ENCODE peak calls at places on chromosomes 11 and 22, in nine cellular contexts. One of them, this sample, is unnamed.

GRCh38 chr11:117969160-117969991 is 16.8 kb upstream of the IL10RA start:
- DNase-seq in prostate gland: no peak
- DNase-seq in chondrocyte: no peak
- DNase-seq in GM12878: no peak
- DNase-seq in fibroblast of lung: no peak
- DNase-seq in left ventricle myocardium inferior: no peak
- DNase-seq in upper lobe of right lung: no peak
- DNase-seq in IMR-90: no peak
- DNase-seq in cardiac fibroblast: no peak
- DNase-seq in this sample: no peak

GRCh38 chr11:73072935-73073481 is 69.1 kb downstream of the FCHSD2 start:
- DNase-seq in upper lobe of right lung: no peak
- DNase-seq in prostate gland: peak; percentile 22
- DNase-seq in IMR-90: peak; percentile 12
- DNase-seq in chondrocyte: no peak
- DNase-seq in fibroblast of lung: peak; percentile 41
- DNase-seq in left ventricle myocardium inferior: no peak
- DNase-seq in GM12878: peak; percentile 72
- DNase-seq in cardiac fibroblast: peak; percentile 65
- DNase-seq in this sample: no peak

GRCh38 chr22:27990879-27991278 is 71.8 kb upstream of the PITPNB start:
- DNase-seq in chondrocyte: peak; percentile 80
- DNase-seq in cardiac fibroblast: peak; percentile 58
- DNase-seq in GM12878: no peak
- DNase-seq in upper lobe of right lung: no peak
- DNase-seq in IMR-90: peak; percentile 8
- DNase-seq in prostate gland: no peak
- DNase-seq in fibroblast of lung: peak; percentile 49
- DNase-seq in left ventricle myocardium inferior: peak; percentile 81
- DNase-seq in this sample: no peak

GRCh38 chr11:66981976-66982578 is 7.0 kb downstream of the C11orf86 start:
- DNase-seq in fibroblast of lung: peak; percentile 84
- DNase-seq in chondrocyte: no peak
- DNase-seq in GM12878: no peak
- DNase-seq in prostate gland: peak; percentile 73
- DNase-seq in upper lobe of right lung: peak; percentile 78
- DNase-seq in cardiac fibroblast: peak; percentile 85
- DNase-seq in left ventricle myocardium inferior: peak; percentile 89
- DNase-seq in IMR-90: peak; percentile 91
- DNase-seq in this sample: peak; percentile 61

GRCh38 chr22:44782286-44782830 is 30.0 kb downstream of the ARHGAP8 start:
- DNase-seq in prostate gland: peak; percentile 19
- DNase-seq in IMR-90: no peak
- DNase-seq in fibroblast of lung: peak; percentile 24
- DNase-seq in GM12878: no peak
- DNase-seq in chondrocyte: no peak
- DNase-seq in cardiac fibroblast: peak; percentile 49
- DNase-seq in upper lobe of right lung: no peak
- DNase-seq in left ventricle myocardium inferior: no peak
- DNase-seq in this sample: no peak

GRCh38 chr11:100863080-100863581 is 176.0 kb downstream of the ARHGAP42 start:
- DNase-seq in GM12878: peak; percentile 49
- DNase-seq in prostate gland: no peak
- DNase-seq in chondrocyte: no peak
- DNase-seq in left ventricle myocardium inferior: no peak
- DNase-seq in IMR-90: peak; percentile 95
- DNase-seq in upper lobe of right lung: no peak
- DNase-seq in cardiac fibroblast: peak; percentile 85
- DNase-seq in fibroblast of lung: peak; percentile 78
- DNase-seq in this sample: peak; percentile 97

GRCh38 chr11:78244546-78245315 is 56.0 kb downstream of the USP35 start:
- DNase-seq in IMR-90: no peak
- DNase-seq in cardiac fibroblast: peak; percentile 67
- DNase-seq in prostate gland: no peak
- DNase-seq in GM12878: no peak
- DNase-seq in left ventricle myocardium inferior: no peak
- DNase-seq in fibroblast of lung: no peak
- DNase-seq in upper lobe of right lung: no peak
- DNase-seq in chondrocyte: no peak
- DNase-seq in this sample: no peak

GRCh38 chr22:25928038-25928437 is 186.1 kb downstream of the MYO18B start:
- DNase-seq in fibroblast of lung: no peak
- DNase-seq in IMR-90: no peak
- DNase-seq in left ventricle myocardium inferior: no peak
- DNase-seq in GM12878: no peak
- DNase-seq in prostate gland: no peak
- DNase-seq in cardiac fibroblast: no peak
- DNase-seq in upper lobe of right lung: no peak
- DNase-seq in chondrocyte: no peak
- DNase-seq in this sample: no peak

GRCh38 chr11:11978792-11979486 is 29.5 kb downstream of the DKK3 start:
- DNase-seq in GM12878: no peak
- DNase-seq in prostate gland: no peak
- DNase-seq in left ventricle myocardium inferior: peak; percentile 92
- DNase-seq in chondrocyte: no peak
- DNase-seq in IMR-90: peak; percentile 80
- DNase-seq in fibroblast of lung: peak; percentile 71
- DNase-seq in cardiac fibroblast: peak; percentile 95
- DNase-seq in upper lobe of right lung: peak; percentile 65
- DNase-seq in this sample: no peak

GRCh38 chr22:44594951-44595350 is 96.9 kb upstream of the RTL6 start:
- DNase-seq in fibroblast of lung: no peak
- DNase-seq in IMR-90: peak; percentile 8
- DNase-seq in upper lobe of right lung: no peak
- DNase-seq in prostate gland: no peak
- DNase-seq in chondrocyte: no peak
- DNase-seq in left ventricle myocardium inferior: no peak
- DNase-seq in cardiac fibroblast: no peak
- DNase-seq in GM12878: no peak
- DNase-seq in this sample: no peak

GRCh38 chr11:47980093-47980906 is at the start of gene PTPRJ:
- DNase-seq in chondrocyte: peak; percentile 93
- DNase-seq in cardiac fibroblast: peak; percentile 65
- DNase-seq in fibroblast of lung: peak; percentile 24
- DNase-seq in prostate gland: peak; percentile 66
- DNase-seq in left ventricle myocardium inferior: peak; percentile 50
- DNase-seq in GM12878: no peak
- DNase-seq in IMR-90: peak; percentile 48
- DNase-seq in upper lobe of right lung: peak; percentile 83
- DNase-seq in this sample: no peak

GRCh38 chr11:2206291-2206690 is 34.7 kb upstream of the TH start:
- DNase-seq in left ventricle myocardium inferior: peak; percentile 2
- DNase-seq in GM12878: no peak
- DNase-seq in prostate gland: no peak
- DNase-seq in cardiac fibroblast: no peak
- DNase-seq in fibroblast of lung: no peak
- DNase-seq in chondrocyte: peak; percentile 54
- DNase-seq in upper lobe of right lung: no peak
- DNase-seq in IMR-90: no peak
- DNase-seq in this sample: no peak
- TF ChIP-seq CTCF in left ventricle myocardium inferior: no peak
- TF ChIP-seq CTCF in GM12878: no peak
- TF ChIP-seq CTCF in prostate gland: no peak
- TF ChIP-seq CTCF in cardiac fibroblast: no peak
- TF ChIP-seq CTCF in fibroblast of lung: no peak
- TF ChIP-seq CTCF in chondrocyte: no peak
- TF ChIP-seq CTCF in upper lobe of right lung: no peak
- TF ChIP-seq CTCF in IMR-90: no peak
- TF ChIP-seq CTCF in this sample: no peak

DNA sequence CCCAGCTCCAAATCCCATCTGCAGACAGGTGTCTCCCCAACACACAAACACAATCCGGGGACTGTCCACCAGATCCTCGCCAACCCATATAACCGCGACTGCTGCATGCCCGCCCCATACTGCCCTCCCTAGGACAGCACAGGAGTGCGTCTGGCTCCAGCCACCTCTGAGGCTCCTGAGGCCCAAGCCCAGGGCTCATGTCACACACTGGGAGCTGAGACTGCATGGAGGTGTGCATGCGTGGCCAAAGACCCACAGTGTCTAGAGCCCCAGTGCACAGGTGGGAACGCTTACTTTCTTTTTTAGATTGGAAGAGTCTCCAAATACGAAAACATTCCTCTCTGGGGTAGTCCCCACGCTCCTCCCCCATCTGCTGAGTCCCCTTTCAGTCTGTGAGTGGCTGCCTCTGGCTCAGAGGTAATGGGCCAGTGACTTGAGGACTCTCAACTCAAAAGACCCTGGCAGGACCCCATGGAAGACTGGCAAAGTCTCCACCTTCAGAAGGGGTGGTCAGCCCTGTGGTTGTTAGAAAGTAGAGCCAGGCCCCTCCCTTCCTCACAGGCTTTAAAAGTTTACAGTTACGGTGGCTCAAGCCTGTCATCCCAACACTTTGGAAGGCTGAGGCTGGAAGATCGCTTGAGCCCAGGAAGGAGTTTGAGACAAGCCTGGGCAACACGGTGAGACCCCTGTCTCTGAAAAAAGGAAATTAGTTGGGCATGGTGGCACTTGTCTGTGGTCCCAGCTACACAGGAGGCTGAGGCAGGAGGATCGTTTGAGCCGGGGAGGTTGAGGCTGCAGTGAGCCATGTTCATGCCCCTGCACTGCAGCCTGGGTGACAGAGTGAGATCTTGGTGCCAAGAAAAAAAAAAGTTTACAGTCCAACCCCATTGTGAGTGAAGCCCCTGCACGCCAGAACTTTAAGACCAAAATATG is 2.3 kb downstream of the CBX7 start:
- DNase-seq in upper lobe of right lung: peak; percentile 60
- DNase-seq in chondrocyte: no peak
- DNase-seq in fibroblast of lung: no peak
- DNase-seq in prostate gland: no peak
- DNase-seq in GM12878: no peak
- DNase-seq in left ventricle myocardium inferior: no peak
- DNase-seq in cardiac fibroblast: no peak
- DNase-seq in IMR-90: no peak
- DNase-seq in this sample: no peak
- TF ChIP-seq CTCF in upper lobe of right lung: no peak
- TF ChIP-seq CTCF in chondrocyte: no peak
- TF ChIP-seq CTCF in fibroblast of lung: no peak
- TF ChIP-seq CTCF in prostate gland: no peak
- TF ChIP-seq CTCF in GM12878: peak; percentile 7
- TF ChIP-seq CTCF in left ventricle myocardium inferior: no peak
- TF ChIP-seq CTCF in cardiac fibroblast: no peak
- TF ChIP-seq CTCF in IMR-90: no peak
- TF ChIP-seq CTCF in this sample: no peak

GRCh38 chr11:65743928-65744698 is 23.5 kb upstream of the RNASEH2C start:
- DNase-seq in upper lobe of right lung: no peak
- DNase-seq in GM12878: no peak
- DNase-seq in chondrocyte: no peak
- DNase-seq in prostate gland: no peak
- DNase-seq in fibroblast of lung: peak; percentile 25
- DNase-seq in left ventricle myocardium inferior: no peak
- DNase-seq in IMR-90: no peak
- DNase-seq in cardiac fibroblast: peak; percentile 44
- DNase-seq in this sample: no peak
- TF ChIP-seq CTCF in upper lobe of right lung: peak; percentile 23
- TF ChIP-seq CTCF in GM12878: peak; percentile 22
- TF ChIP-seq CTCF in chondrocyte: peak; percentile 68
- TF ChIP-seq CTCF in prostate gland: peak; percentile 19
- TF ChIP-seq CTCF in fibroblast of lung: no peak
- TF ChIP-seq CTCF in left ventricle myocardium inferior: peak; percentile 48
- TF ChIP-seq CTCF in IMR-90: peak; percentile 33
- TF ChIP-seq CTCF in cardiac fibroblast: peak; percentile 35
- TF ChIP-seq CTCF in this sample: peak; percentile 29

GRCh38 chr11:120928506-120929062 is 95.3 kb upstream of the TBCEL start:
- DNase-seq in IMR-90: no peak
- DNase-seq in upper lobe of right lung: no peak
- DNase-seq in fibroblast of lung: no peak
- DNase-seq in chondrocyte: no peak
- DNase-seq in cardiac fibroblast: no peak
- DNase-seq in GM12878: no peak
- DNase-seq in left ventricle myocardium inferior: no peak
- DNase-seq in prostate gland: no peak
- DNase-seq in this sample: no peak
- TF ChIP-seq CTCF in IMR-90: no peak
- TF ChIP-seq CTCF in upper lobe of right lung: no peak
- TF ChIP-seq CTCF in fibroblast of lung: no peak
- TF ChIP-seq CTCF in chondrocyte: peak; percentile 19
- TF ChIP-seq CTCF in cardiac fibroblast: no peak
- TF ChIP-seq CTCF in GM12878: no peak
- TF ChIP-seq CTCF in left ventricle myocardium inferior: no peak
- TF ChIP-seq CTCF in prostate gland: no peak
- TF ChIP-seq CTCF in this sample: no peak

DNA sequence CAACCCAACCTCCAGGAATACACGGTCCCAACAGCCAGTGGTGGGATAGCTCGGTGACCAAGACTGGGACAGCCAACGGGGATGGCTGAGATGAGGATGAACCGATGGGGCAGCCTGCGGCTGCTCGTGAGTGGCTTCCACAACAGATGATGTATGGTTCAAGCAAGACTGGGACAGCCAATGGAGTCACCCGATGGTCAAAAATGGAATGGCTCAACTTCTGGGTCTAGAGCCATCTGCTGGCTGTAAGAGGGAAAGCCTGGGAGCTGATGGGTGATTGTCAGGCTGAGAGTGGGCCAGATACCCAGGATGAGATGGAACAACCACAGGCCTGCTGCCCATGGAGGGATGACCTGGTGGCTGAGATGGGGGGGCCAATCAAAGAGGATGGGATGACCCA is 35.5 kb downstream of the SYT7 start:
- DNase-seq in chondrocyte: no peak
- DNase-seq in IMR-90: no peak
- DNase-seq in upper lobe of right lung: no peak
- DNase-seq in prostate gland: no peak
- DNase-seq in left ventricle myocardium inferior: no peak
- DNase-seq in cardiac fibroblast: no peak
- DNase-seq in GM12878: no peak
- DNase-seq in fibroblast of lung: no peak
- DNase-seq in this sample: no peak
- TF ChIP-seq CTCF in chondrocyte: peak; percentile 66
- TF ChIP-seq CTCF in IMR-90: peak; percentile 35
- TF ChIP-seq CTCF in upper lobe of right lung: peak; percentile 10
- TF ChIP-seq CTCF in prostate gland: no peak
- TF ChIP-seq CTCF in left ventricle myocardium inferior: peak; percentile 21
- TF ChIP-seq CTCF in cardiac fibroblast: peak; percentile 62
- TF ChIP-seq CTCF in GM12878: peak; percentile 9
- TF ChIP-seq CTCF in fibroblast of lung: peak; percentile 38
- TF ChIP-seq CTCF in this sample: peak; percentile 20

This sample was measured in AG09319.